ENCODE peak calls at places on chromosomes 5 and 9, in seven cellular contexts. One of them, this sample, is unnamed.
A peak's percentile ranks its signal among the peaks of the same experiment; 100 is the strongest.

GRCh38 chr5:168215646-168216045 is 75.8 kb upstream of the WWC1 start:
- DNase-seq in stimulated activated CD4-positive, alpha-beta T cell treated with anti-CD3 and anti-CD28 coated beads, Interleukin-2, amount 100 ng/mL, for 48 hours: no peak
- DNase-seq in natural killer cell: no peak
- DNase-seq in PC-9: no peak
- DNase-seq in activated naive CD4-positive, alpha-beta T cell treated with anti-CD3 and anti-CD28 coated beads, Interleukin-2, amount 50 U/mL, for 16 hours: no peak
- DNase-seq in heart left ventricle: no peak
- DNase-seq in stimulated activated naive CD8-positive, alpha-beta T cell treated with anti-CD3 and anti-CD28 coated beads, Interleukin-15, Interleukin-2, amounts not matched to agents 100 U/mL and 50 U/mL, for 24 hours: no peak
- DNase-seq in this sample: no peak

GRCh38 chr5:4447657-4448056 is 692.5 kb upstream of the ADAMTS16 start:
- DNase-seq in stimulated activated naive CD8-positive, alpha-beta T cell treated with anti-CD3 and anti-CD28 coated beads, Interleukin-15, Interleukin-2, amounts not matched to agents 100 U/mL and 50 U/mL, for 24 hours: no peak
- DNase-seq in activated naive CD4-positive, alpha-beta T cell treated with anti-CD3 and anti-CD28 coated beads, Interleukin-2, amount 50 U/mL, for 16 hours: no peak
- DNase-seq in stimulated activated CD4-positive, alpha-beta T cell treated with anti-CD3 and anti-CD28 coated beads, Interleukin-2, amount 100 ng/mL, for 48 hours: no peak
- DNase-seq in natural killer cell: no peak
- DNase-seq in PC-9: no peak
- DNase-seq in heart left ventricle: no peak
- DNase-seq in this sample: no peak

GRCh38 chr5:110267714-110268113 is 458.8 kb downstream of the TMEM232 start:
- DNase-seq in heart left ventricle: no peak
- DNase-seq in natural killer cell: no peak
- DNase-seq in stimulated activated CD4-positive, alpha-beta T cell treated with anti-CD3 and anti-CD28 coated beads, Interleukin-2, amount 100 ng/mL, for 48 hours: no peak
- DNase-seq in PC-9: no peak
- DNase-seq in stimulated activated naive CD8-positive, alpha-beta T cell treated with anti-CD3 and anti-CD28 coated beads, Interleukin-15, Interleukin-2, amounts not matched to agents 100 U/mL and 50 U/mL, for 24 hours: no peak
- DNase-seq in activated naive CD4-positive, alpha-beta T cell treated with anti-CD3 and anti-CD28 coated beads, Interleukin-2, amount 50 U/mL, for 16 hours: no peak
- DNase-seq in this sample: no peak

GRCh38 chr5:115179068-115179958 is 9.6 kb upstream of the TRIM36 start:
- DNase-seq in heart left ventricle: no peak
- DNase-seq in stimulated activated naive CD8-positive, alpha-beta T cell treated with anti-CD3 and anti-CD28 coated beads, Interleukin-15, Interleukin-2, amounts not matched to agents 100 U/mL and 50 U/mL, for 24 hours: no peak
- DNase-seq in PC-9: no peak
- DNase-seq in stimulated activated CD4-positive, alpha-beta T cell treated with anti-CD3 and anti-CD28 coated beads, Interleukin-2, amount 100 ng/mL, for 48 hours: no peak
- DNase-seq in natural killer cell: no peak
- DNase-seq in activated naive CD4-positive, alpha-beta T cell treated with anti-CD3 and anti-CD28 coated beads, Interleukin-2, amount 50 U/mL, for 16 hours: no peak
- DNase-seq in this sample: no peak

GRCh38 chr9:69430206-69430605 is 105.2 kb downstream of the ENTREP1 start:
- DNase-seq in activated naive CD4-positive, alpha-beta T cell treated with anti-CD3 and anti-CD28 coated beads, Interleukin-2, amount 50 U/mL, for 16 hours: no peak
- DNase-seq in heart left ventricle: no peak
- DNase-seq in natural killer cell: no peak
- DNase-seq in stimulated activated naive CD8-positive, alpha-beta T cell treated with anti-CD3 and anti-CD28 coated beads, Interleukin-15, Interleukin-2, amounts not matched to agents 100 U/mL and 50 U/mL, for 24 hours: no peak
- DNase-seq in stimulated activated CD4-positive, alpha-beta T cell treated with anti-CD3 and anti-CD28 coated beads, Interleukin-2, amount 100 ng/mL, for 48 hours: no peak
- DNase-seq in PC-9: no peak
- DNase-seq in this sample: no peak

GRCh38 chr9:36488322-36488838 is 84.3 kb upstream of the MELK start:
- DNase-seq in stimulated activated naive CD8-positive, alpha-beta T cell treated with anti-CD3 and anti-CD28 coated beads, Interleukin-15, Interleukin-2, amounts not matched to agents 100 U/mL and 50 U/mL, for 24 hours: peak; percentile 44
- DNase-seq in stimulated activated CD4-positive, alpha-beta T cell treated with anti-CD3 and anti-CD28 coated beads, Interleukin-2, amount 100 ng/mL, for 48 hours: no peak
- DNase-seq in heart left ventricle: no peak
- DNase-seq in PC-9: no peak
- DNase-seq in activated naive CD4-positive, alpha-beta T cell treated with anti-CD3 and anti-CD28 coated beads, Interleukin-2, amount 50 U/mL, for 16 hours: peak; percentile 29
- DNase-seq in natural killer cell: no peak
- DNase-seq in this sample: no peak

GRCh38 chr5:33903118-33903517 is 11.3 kb upstream of the ADAMTS12 start:
- DNase-seq in stimulated activated naive CD8-positive, alpha-beta T cell treated with anti-CD3 and anti-CD28 coated beads, Interleukin-15, Interleukin-2, amounts not matched to agents 100 U/mL and 50 U/mL, for 24 hours: no peak
- DNase-seq in PC-9: peak; percentile 92
- DNase-seq in stimulated activated CD4-positive, alpha-beta T cell treated with anti-CD3 and anti-CD28 coated beads, Interleukin-2, amount 100 ng/mL, for 48 hours: no peak
- DNase-seq in activated naive CD4-positive, alpha-beta T cell treated with anti-CD3 and anti-CD28 coated beads, Interleukin-2, amount 50 U/mL, for 16 hours: no peak
- DNase-seq in heart left ventricle: no peak
- DNase-seq in natural killer cell: no peak
- DNase-seq in this sample: no peak

GRCh38 chr9:82810902-82811301 is 252.0 kb downstream of the RASEF start:
- DNase-seq in stimulated activated CD4-positive, alpha-beta T cell treated with anti-CD3 and anti-CD28 coated beads, Interleukin-2, amount 100 ng/mL, for 48 hours: no peak
- DNase-seq in PC-9: peak; percentile 82
- DNase-seq in activated naive CD4-positive, alpha-beta T cell treated with anti-CD3 and anti-CD28 coated beads, Interleukin-2, amount 50 U/mL, for 16 hours: no peak
- DNase-seq in stimulated activated naive CD8-positive, alpha-beta T cell treated with anti-CD3 and anti-CD28 coated beads, Interleukin-15, Interleukin-2, amounts not matched to agents 100 U/mL and 50 U/mL, for 24 hours: no peak
- DNase-seq in heart left ventricle: no peak
- DNase-seq in natural killer cell: no peak
- DNase-seq in this sample: no peak

GRCh38 chr9:35277171-35277520 is 115.3 kb downstream of the UNC13B start:
- DNase-seq in heart left ventricle: no peak
- DNase-seq in PC-9: no peak
- DNase-seq in stimulated activated naive CD8-positive, alpha-beta T cell treated with anti-CD3 and anti-CD28 coated beads, Interleukin-15, Interleukin-2, amounts not matched to agents 100 U/mL and 50 U/mL, for 24 hours: no peak
- DNase-seq in stimulated activated CD4-positive, alpha-beta T cell treated with anti-CD3 and anti-CD28 coated beads, Interleukin-2, amount 100 ng/mL, for 48 hours: no peak
- DNase-seq in natural killer cell: no peak
- DNase-seq in activated naive CD4-positive, alpha-beta T cell treated with anti-CD3 and anti-CD28 coated beads, Interleukin-2, amount 50 U/mL, for 16 hours: no peak
- DNase-seq in this sample: no peak

GRCh38 chr5:79858097-79858723 is 132.9 kb downstream of the MTX3 start:
- DNase-seq in activated naive CD4-positive, alpha-beta T cell treated with anti-CD3 and anti-CD28 coated beads, Interleukin-2, amount 50 U/mL, for 16 hours: peak; percentile 80
- DNase-seq in natural killer cell: peak; percentile 76
- DNase-seq in stimulated activated naive CD8-positive, alpha-beta T cell treated with anti-CD3 and anti-CD28 coated beads, Interleukin-15, Interleukin-2, amounts not matched to agents 100 U/mL and 50 U/mL, for 24 hours: peak; percentile 83
- DNase-seq in stimulated activated CD4-positive, alpha-beta T cell treated with anti-CD3 and anti-CD28 coated beads, Interleukin-2, amount 100 ng/mL, for 48 hours: peak; percentile 88
- DNase-seq in heart left ventricle: peak; percentile 60
- DNase-seq in PC-9: peak; percentile 65
- DNase-seq in this sample: peak; percentile 82

GRCh38 chr9:116726606-116727005 is 39.5 kb downstream of the TRIM32 start:
- DNase-seq in stimulated activated CD4-positive, alpha-beta T cell treated with anti-CD3 and anti-CD28 coated beads, Interleukin-2, amount 100 ng/mL, for 48 hours: no peak
- DNase-seq in activated naive CD4-positive, alpha-beta T cell treated with anti-CD3 and anti-CD28 coated beads, Interleukin-2, amount 50 U/mL, for 16 hours: no peak
- DNase-seq in stimulated activated naive CD8-positive, alpha-beta T cell treated with anti-CD3 and anti-CD28 coated beads, Interleukin-15, Interleukin-2, amounts not matched to agents 100 U/mL and 50 U/mL, for 24 hours: no peak
- DNase-seq in heart left ventricle: no peak
- DNase-seq in PC-9: no peak
- DNase-seq in natural killer cell: no peak
- DNase-seq in this sample: no peak

GRCh38 chr5:177474094-177474493 is 660 bp upstream of the DBN1 start:
- DNase-seq in activated naive CD4-positive, alpha-beta T cell treated with anti-CD3 and anti-CD28 coated beads, Interleukin-2, amount 50 U/mL, for 16 hours: no peak
- DNase-seq in stimulated activated naive CD8-positive, alpha-beta T cell treated with anti-CD3 and anti-CD28 coated beads, Interleukin-15, Interleukin-2, amounts not matched to agents 100 U/mL and 50 U/mL, for 24 hours: no peak
- DNase-seq in PC-9: no peak
- DNase-seq in stimulated activated CD4-positive, alpha-beta T cell treated with anti-CD3 and anti-CD28 coated beads, Interleukin-2, amount 100 ng/mL, for 48 hours: no peak
- DNase-seq in natural killer cell: no peak
- DNase-seq in heart left ventricle: no peak
- DNase-seq in this sample: no peak

GRCh38 chr5:35319231-35320002 is 89.1 kb upstream of the PRLR start:
- DNase-seq in natural killer cell: no peak
- DNase-seq in activated naive CD4-positive, alpha-beta T cell treated with anti-CD3 and anti-CD28 coated beads, Interleukin-2, amount 50 U/mL, for 16 hours: peak; percentile 62
- DNase-seq in heart left ventricle: peak; percentile 41
- DNase-seq in stimulated activated CD4-positive, alpha-beta T cell treated with anti-CD3 and anti-CD28 coated beads, Interleukin-2, amount 100 ng/mL, for 48 hours: peak; percentile 62
- DNase-seq in stimulated activated naive CD8-positive, alpha-beta T cell treated with anti-CD3 and anti-CD28 coated beads, Interleukin-15, Interleukin-2, amounts not matched to agents 100 U/mL and 50 U/mL, for 24 hours: peak; percentile 74
- DNase-seq in PC-9: no peak
- DNase-seq in this sample: no peak

GRCh38 chr9:78745996-78746395 is 449.1 kb downstream of the PSAT1 start:
- DNase-seq in PC-9: no peak
- DNase-seq in natural killer cell: no peak
- DNase-seq in activated naive CD4-positive, alpha-beta T cell treated with anti-CD3 and anti-CD28 coated beads, Interleukin-2, amount 50 U/mL, for 16 hours: no peak
- DNase-seq in stimulated activated naive CD8-positive, alpha-beta T cell treated with anti-CD3 and anti-CD28 coated beads, Interleukin-15, Interleukin-2, amounts not matched to agents 100 U/mL and 50 U/mL, for 24 hours: no peak
- DNase-seq in heart left ventricle: no peak
- DNase-seq in stimulated activated CD4-positive, alpha-beta T cell treated with anti-CD3 and anti-CD28 coated beads, Interleukin-2, amount 100 ng/mL, for 48 hours: no peak
- DNase-seq in this sample: no peak

GRCh38 chr5:115440782-115441451 is 103.7 kb downstream of the FEM1C start:
- DNase-seq in stimulated activated CD4-positive, alpha-beta T cell treated with anti-CD3 and anti-CD28 coated beads, Interleukin-2, amount 100 ng/mL, for 48 hours: no peak
- DNase-seq in natural killer cell: no peak
- DNase-seq in activated naive CD4-positive, alpha-beta T cell treated with anti-CD3 and anti-CD28 coated beads, Interleukin-2, amount 50 U/mL, for 16 hours: no peak
- DNase-seq in heart left ventricle: no peak
- DNase-seq in stimulated activated naive CD8-positive, alpha-beta T cell treated with anti-CD3 and anti-CD28 coated beads, Interleukin-15, Interleukin-2, amounts not matched to agents 100 U/mL and 50 U/mL, for 24 hours: no peak
- DNase-seq in PC-9: peak; percentile 55
- DNase-seq in this sample: no peak

This sample was measured in K562.